ENCODE peak calls at places on chromosomes 12 and 14, in six cellular contexts. N, R, L, W, P and F are unnamed samples.
A peak's percentile ranks its signal among the peaks of the same experiment; 100 is the strongest.

GRCh38 chr14:84021433-84021832 is 1508.5 kb upstream of the FLRT2 start:
- DNase-seq in N (no peak), R (no peak), L (no peak), W (no peak), P (no peak), F (no peak)

GRCh38 chr14:53570411-53571387 is 385.9 kb downstream of the BMP4 start:
- DNase-seq in N (no peak), R (no peak), L (peak; percentile 69), W (no peak), P (no peak), F (no peak)

GRCh38 chr14:92890830-92891598 is 31.9 kb upstream of the CHGA start:
- DNase-seq in N (no peak), R (no peak), L (no peak), W (no peak), P (no peak), F (no peak)

GRCh38 chr14:59176764-59177163 is 11.7 kb upstream of the DAAM1 start:
- DNase-seq in N (no peak), R (no peak), L (no peak), W (peak; percentile 6), P (no peak), F (no peak)

GRCh38 chr14:36056846-36057245 is 119.7 kb downstream of the PTCSC3 start:
- DNase-seq in N (no peak), R (no peak), L (no peak), W (no peak), P (no peak), F (no peak)

GRCh38 chr14:91714805-91715204 is 17.1 kb downstream of the CATSPERB start:
- DNase-seq in N (peak; percentile 7), R (no peak), L (no peak), W (no peak), P (no peak), F (no peak)

GRCh38 chr12:32083489-32083888 is 23.2 kb upstream of the BICD1 start:
- DNase-seq in N (no peak), R (no peak), L (no peak), W (peak; percentile 64), P (no peak), F (no peak)

GRCh38 chr14:89493877-89494634 is 77.0 kb upstream of the FOXN3 start:
- DNase-seq in N (peak; percentile 32), R (no peak), L (peak; percentile 47), W (no peak), P (peak; percentile 31), F (no peak)

GRCh38 chr14:99255621-99256482 is 16.1 kb downstream of the BCL11B start:
- DNase-seq in N (no peak), R (no peak), L (no peak), W (no peak), P (no peak), F (no peak)

GRCh38 chr12:90909069-90909676 is 45.8 kb downstream of the CCER1 start:
- DNase-seq in N (peak; percentile 65), R (peak; percentile 37), L (no peak), W (peak; percentile 69), P (peak; percentile 17), F (peak; percentile 26)

GRCh38 chr14:50299585-50299984 is 12.4 kb downstream of the L2HGDH start:
- DNase-seq in N (no peak), R (no peak), L (no peak), W (no peak), P (no peak), F (no peak)

GRCh38 chr12:62971769-62972525 is 37.0 kb upstream of the PPM1H start:
- DNase-seq in N (no peak), R (no peak), L (no peak), W (no peak), P (no peak), F (no peak)

GRCh38 chr14:100115236-100115635 is 44.2 kb downstream of the DEGS2 start:
- DNase-seq in N (peak; percentile 43), R (no peak), L (no peak), W (no peak), P (no peak), F (no peak)

GRCh38 chr14:88323086-88323519 is at the start of gene KCNK10:
- DNase-seq in N (peak; percentile 71), R (peak; percentile 36), L (no peak), W (peak; percentile 6), P (no peak), F (no peak)

GRCh38 chr12:3231399-3231876 is 154.3 kb downstream of the TSPAN9 start:
- DNase-seq in N (peak; percentile 73), R (peak; percentile 78), L (no peak), W (no peak), P (no peak), F (no peak)

GRCh38 chr12:89384050-89384749 is 31.9 kb upstream of the DUSP6 start:
- DNase-seq in N (peak; percentile 48), R (peak; percentile 73), L (no peak), W (peak; percentile 93), P (peak; percentile 32), F (no peak)

GRCh38 chr12:92065018-92065499 is 80.6 kb downstream of the BTG1 start:
- DNase-seq in N (no peak), R (no peak), L (peak; percentile 78), W (peak; percentile 74), P (no peak), F (peak; percentile 46)

DNA sequence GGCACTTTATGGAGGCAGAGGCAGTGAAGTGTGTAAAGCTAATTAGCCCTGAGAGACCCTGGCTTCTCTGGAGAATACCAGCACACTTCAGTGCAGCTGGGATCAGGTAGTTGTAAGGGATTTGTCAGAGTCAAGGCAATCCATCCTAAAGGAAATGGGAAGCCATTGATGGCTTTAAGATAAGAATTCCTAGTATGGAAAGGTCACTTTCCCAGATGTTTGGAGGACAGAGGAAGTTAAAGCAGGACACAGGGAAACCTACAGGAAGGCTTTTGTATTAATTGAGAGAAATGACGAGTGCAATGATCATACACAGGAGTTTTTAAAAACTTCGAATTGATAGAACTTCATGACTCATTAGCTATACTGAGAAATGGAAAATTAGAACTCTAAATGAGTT is 254.4 kb downstream of the SLC16A7 start:
- DNase-seq in N (peak; percentile 6), R (no peak), L (no peak), W (no peak), P (no peak), F (no peak)
- H2AFZ ChIP-seq in N (no peak overlapping the region), R (no peak overlapping the region), L (no peak overlapping the region), W (no peak overlapping the region), P (no peak overlapping the region), F (no peak overlapping the region)

DNA sequence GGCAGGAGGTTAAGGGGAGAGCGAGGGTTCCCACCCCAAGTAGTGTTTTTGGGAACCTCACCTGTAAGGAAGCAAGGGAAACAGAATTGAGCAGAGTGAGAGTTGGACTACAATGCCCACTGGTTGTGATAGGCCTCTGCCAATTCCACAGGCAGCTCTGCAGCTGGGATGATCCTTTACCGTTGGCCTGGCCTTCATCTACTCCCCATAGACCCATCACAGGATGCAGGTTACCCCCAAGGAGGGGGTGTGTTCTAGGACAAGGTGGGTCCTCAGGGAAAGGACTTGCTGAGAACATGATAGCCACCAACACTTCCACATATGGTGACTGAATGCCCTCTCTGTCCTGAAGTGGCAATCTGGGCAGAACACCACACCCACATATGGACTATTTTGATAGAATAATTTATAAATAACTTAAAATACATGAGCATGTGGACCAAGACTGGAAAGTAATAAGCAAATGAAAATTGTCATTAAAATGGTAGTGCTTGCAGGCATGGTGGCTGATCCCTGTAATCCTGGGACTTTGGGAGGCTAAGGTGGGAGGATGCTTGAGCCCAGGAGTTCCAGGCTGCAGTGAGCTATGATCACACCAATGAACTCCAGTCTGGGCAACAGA is 8.4 kb downstream of the PHLDA1 start:
- DNase-seq in N (no peak), R (no peak), L (no peak), W (peak; percentile 50), P (no peak), F (no peak)
- H3K27ac ChIP-seq in N (no peak overlapping the region), R (no peak overlapping the region), L (no peak overlapping the region), W (no peak overlapping the region), P (no peak overlapping the region), F (no peak overlapping the region)

GRCh38 chr14:93977171-93977570 is 801 bp upstream of the ASB2 start:
- DNase-seq in N (no peak), R (no peak), L (no peak), W (no peak), P (no peak), F (no peak)
- H3K9ac ChIP-seq in N (no peak overlapping the region), R (no peak overlapping the region), L (peak overlapping the region; percentile 79), W (no peak overlapping the region), P (no peak overlapping the region), F (peak overlapping the region; percentile 72)

GRCh38 chr12:96136129-96136528 is 58.0 kb upstream of the ELK3 start:
- DNase-seq in N (no peak), R (no peak), L (no peak), W (peak; percentile 45), P (no peak), F (no peak)
- H2AFZ ChIP-seq in N (no peak overlapping the region), R (no peak overlapping the region), L (no peak overlapping the region), W (no peak overlapping the region), P (no peak overlapping the region), F (no peak overlapping the region)

DNA sequence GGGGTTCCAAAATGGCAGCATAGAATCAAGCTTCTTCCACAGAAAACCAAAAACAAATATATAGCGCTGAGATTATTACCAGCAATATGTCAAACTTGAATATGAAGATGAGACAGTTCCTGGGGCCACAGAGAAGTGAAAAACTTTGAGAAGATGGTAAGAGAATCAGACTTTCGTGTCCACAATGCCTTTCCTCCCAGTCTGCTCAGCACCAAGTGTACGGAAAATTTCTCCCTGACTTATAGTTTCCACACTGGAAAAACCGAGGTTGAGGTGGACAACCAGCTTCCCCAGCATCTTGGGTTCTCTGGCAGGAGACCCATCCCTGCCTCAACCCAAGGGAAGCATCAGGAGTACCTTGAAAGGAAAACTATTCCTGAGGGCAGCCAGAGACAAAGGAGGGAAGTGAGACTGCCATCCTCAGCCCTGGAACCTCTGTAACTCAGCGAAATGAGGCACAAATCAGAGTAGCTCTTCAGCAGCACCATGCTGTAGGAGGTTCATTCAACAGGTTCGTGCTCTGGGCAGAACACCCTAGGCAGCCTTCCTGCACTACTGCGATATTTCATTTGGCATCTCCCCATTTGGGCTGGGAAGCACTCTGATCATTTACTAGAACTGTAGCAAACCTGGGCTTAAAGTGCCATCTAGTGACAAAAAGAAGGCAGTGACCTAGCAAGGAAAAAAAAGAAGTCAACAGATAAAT is 52.4 kb upstream of the CAPRIN2 start:
- DNase-seq in N (peak; percentile 79), R (peak; percentile 77), L (peak; percentile 21), W (peak; percentile 86), P (peak; percentile 61), F (peak; percentile 61)
- H3K27ac ChIP-seq in N (no peak overlapping the region), R (no peak overlapping the region), L (no peak overlapping the region), W (no peak overlapping the region), P (no peak overlapping the region), F (no peak overlapping the region)

GRCh38 chr14:32469388-32470160 is 140.5 kb downstream of the AKAP6 start:
- DNase-seq in N (peak; percentile 49), R (no peak), L (no peak), W (peak; percentile 82), P (no peak), F (peak; percentile 24)

GRCh38 chr14:32471183-32471582 is 142.1 kb downstream of the AKAP6 start:
- DNase-seq in N (no peak), R (no peak), L (no peak), W (no peak), P (no peak), F (no peak)

GRCh38 chr14:32472081-32472480 is 143.0 kb downstream of the AKAP6 start:
- DNase-seq in N (no peak), R (no peak), L (no peak), W (no peak), P (no peak), F (no peak)

GRCh38 chr14:32470161-32470705 is 141.1 kb downstream of the AKAP6 start:
- DNase-seq in N (no peak), R (no peak), L (no peak), W (no peak), P (no peak), F (no peak)

GRCh38 chr14:32468955-32469354 is 139.9 kb downstream of the AKAP6 start:
- DNase-seq in N (no peak), R (no peak), L (no peak), W (peak; percentile 84), P (no peak), F (no peak)
- H3K9ac ChIP-seq in N (no peak overlapping the region), R (no peak overlapping the region), L (no peak overlapping the region), W (no peak overlapping the region), P (peak overlapping the region; percentile 85), F (no peak overlapping the region)